ENCODE peak calls at places on chromosomes 13 and 19, in eight cellular contexts. Z is GM06990; U is Calu3; C is T follicular helper cell; E is stomach; X is glutamatergic neuron; G is fibroblast of mammary gland; H is activated naive CD4-positive, alpha-beta T cell. F is an unnamed sample.

GRCh38 chr13:61954092-61954491 is 538.4 kb upstream of the PCDH20 start:
- DNase-seq in Z (no peak), U (no peak), C (no peak), E (no peak), X (no peak), G (peak), H (no peak), F (no peak)

GRCh38 chr19:19420570-19421301 is 15.3 kb downstream of the GATAD2A start:
- DNase-seq in Z (no peak), U (no peak), C (no peak), E (no peak), X (no peak), G (no peak), H (no peak), F (no peak)

GRCh38 chr19:42022616-42023015 is 28.6 kb upstream of the ATP1A3 start:
- DNase-seq in Z (no peak), U (no peak), C (no peak), E (no peak), X (no peak), G (no peak), H (no peak), F (no peak)

GRCh38 chr19:1173845-1174809 is at the start of gene SBNO2:
- DNase-seq in Z (peak), U (peak), C (peak), E (peak), X (peak), G (peak), H (peak), F (peak)

GRCh38 chr13:48944221-48944620 is 31.5 kb upstream of the FNDC3A start:
- DNase-seq in Z (no peak), U (no peak), C (no peak), E (no peak), X (no peak), G (peak), H (no peak), F (no peak)

GRCh38 chr13:100254002-100254401 is 165.1 kb downstream of the PCCA start:
- DNase-seq in Z (no peak), U (no peak), C (no peak), E (no peak), X (no peak), G (peak), H (no peak), F (no peak)

GRCh38 chr19:51354103-51354741 is 12.0 kb downstream of the ETFB start:
- DNase-seq in Z (no peak), U (no peak), C (no peak), E (no peak), X (peak), G (no peak), H (no peak), F (no peak)

GRCh38 chr19:51809787-51810186 is 14.8 kb downstream of the FPR3 start:
- DNase-seq in Z (no peak), U (peak), C (no peak), E (no peak), X (no peak), G (no peak), H (no peak), F (no peak)

GRCh38 chr19:39971380-39971841 is 446 bp downstream of the PSMC4 start:
- DNase-seq in Z (no peak), U (no peak), C (no peak), E (peak), X (no peak), G (peak), H (no peak), F (no peak)

GRCh38 chr13:42876270-42876714 is 94.9 kb downstream of the FAM216B start:
- DNase-seq in Z (peak), U (no peak), C (no peak), E (no peak), X (no peak), G (no peak), H (no peak), F (no peak)

GRCh38 chr13:111965466-111966214 is 101.3 kb upstream of the SOX1 start:
- DNase-seq in Z (no peak), U (no peak), C (no peak), E (no peak), X (no peak), G (no peak), H (no peak), F (no peak)

GRCh38 chr13:110757296-110757695 is 43.8 kb downstream of the ING1 start:
- DNase-seq in Z (no peak), U (no peak), C (no peak), E (no peak), X (no peak), G (no peak), H (no peak), F (no peak)

GRCh38 chr19:46413262-46414031 is at the start of gene CCDC8:
- DNase-seq in Z (no peak), U (no peak), C (no peak), E (no peak), X (peak), G (peak), H (no peak), F (peak)

GRCh38 chr13:94234766-94235165 is 244.7 kb downstream of the DCT start:
- DNase-seq in Z (no peak), U (no peak), C (no peak), E (no peak), X (no peak), G (no peak), H (no peak), F (no peak)

GRCh38 chr19:6983448-6983847 is 37.8 kb downstream of the MBD3L2B start:
- DNase-seq in Z (no peak), U (no peak), C (no peak), E (no peak), X (no peak), G (no peak), H (no peak), F (no peak)

GRCh38 chr13:40275636-40276035 is 390.8 kb downstream of the FOXO1 start:
- DNase-seq in Z (no peak), U (no peak), C (no peak), E (no peak), X (no peak), G (peak), H (no peak), F (no peak)

GRCh38 chr13:66492479-66492878 is 737.7 kb downstream of the PCDH9 start:
- DNase-seq in Z (no peak), U (no peak), C (no peak), E (no peak), X (no peak), G (no peak), H (no peak), F (no peak)

GRCh38 chr19:1150333-1151036 is 23.6 kb downstream of the SBNO2 start:
- DNase-seq in Z (no peak), U (no peak), C (no peak), E (no peak), X (no peak), G (no peak), H (no peak), F (no peak)

GRCh38 chr13:21232196-21232595 is 55.7 kb downstream of the MRPL57 start:
- DNase-seq in Z (no peak), U (no peak), C (no peak), E (no peak), X (no peak), G (peak), H (no peak), F (no peak)

GRCh38 chr19:4504874-4505569 is 13.3 kb downstream of the PLIN4 start:
- DNase-seq in Z (no peak), U (no peak), C (no peak), E (no peak), X (no peak), G (peak), H (no peak), F (no peak)

GRCh38 chr13:85597790-85598500 is 201.3 kb downstream of the SLITRK6 start:
- DNase-seq in Z (no peak), U (no peak), C (no peak), E (no peak), X (no peak), G (peak), H (no peak), F (no peak)

GRCh38 chr19:408441-409005 is 424 bp downstream of the C2CD4C start:
- DNase-seq in Z (no peak), U (no peak), C (no peak), E (no peak), X (peak), G (no peak), H (no peak), F (no peak)

GRCh38 chr19:49799798-49800376 is 13.2 kb downstream of the FUZ start:
- DNase-seq in Z (no peak), U (no peak), C (no peak), E (no peak), X (no peak), G (no peak), H (no peak), F (no peak)

GRCh38 chr13:97145057-97145456 is 77.1 kb upstream of the MBNL2 start:
- DNase-seq in Z (no peak), U (no peak), C (no peak), E (no peak), X (no peak), G (no peak), H (no peak), F (no peak)

GRCh38 chr19:40444181-40445005 is at the start of gene SERTAD3:
- DNase-seq in Z (peak), U (peak), C (peak), E (peak), X (peak), G (peak), H (peak), F (peak)

GRCh38 chr19:8401981-8402411 is 11.1 kb upstream of the MARCHF2 start:
- DNase-seq in Z (no peak), U (no peak), C (no peak), E (no peak), X (no peak), G (no peak), H (no peak), F (no peak)

GRCh38 chr19:1608414-1609391 is 3.4 kb upstream of the UQCR11 start:
- DNase-seq in Z (no peak), U (no peak), C (no peak), E (no peak), X (no peak), G (peak), H (no peak), F (no peak)

GRCh38 chr13:101308247-101309013 is 107.9 kb downstream of the NALCN start:
- DNase-seq in Z (no peak), U (no peak), C (no peak), E (no peak), X (no peak), G (peak), H (no peak), F (no peak)

GRCh38 chr13:102606537-102607309 is 9.9 kb downstream of the TPP2 start:
- DNase-seq in Z (no peak), U (no peak), C (no peak), E (no peak), X (no peak), G (no peak), H (no peak), F (no peak)

GRCh38 chr19:47230921-47231214 is at the start of gene BBC3:
- DNase-seq in Z (no peak), U (no peak), C (no peak), E (no peak), X (no peak), G (no peak), H (no peak), F (no peak)

GRCh38 chr19:4369109-4369887 is 25.9 kb downstream of the MPND start:
- DNase-seq in Z (peak), U (peak), C (peak), E (peak), X (no peak), G (peak), H (no peak), F (peak)

GRCh38 chr13:99431927-99432636 is 69.2 kb upstream of the TM9SF2 start:
- DNase-seq in Z (peak), U (no peak), C (no peak), E (no peak), X (no peak), G (no peak), H (no peak), F (no peak)

GRCh38 chr13:24264976-24265375 is 44.4 kb upstream of the C1QTNF9 start:
- DNase-seq in Z (no peak), U (no peak), C (peak), E (no peak), X (no peak), G (no peak), H (peak), F (no peak)

GRCh38 chr13:89066868-89067466 is 1395.8 kb downstream of the SLITRK5 start:
- DNase-seq in Z (no peak), U (no peak), C (no peak), E (no peak), X (no peak), G (peak), H (no peak), F (peak)

GRCh38 chr19:37304190-37304883 is 66.6 kb upstream of the ZNF527 start:
- DNase-seq in Z (no peak), U (no peak), C (no peak), E (no peak), X (peak), G (no peak), H (no peak), F (no peak)

GRCh38 chr13:109629737-109630136 is 156.6 kb downstream of the IRS2 start:
- DNase-seq in Z (no peak), U (no peak), C (no peak), E (no peak), X (no peak), G (no peak), H (no peak), F (no peak)

GRCh38 chr19:28307460-28307859 is 905.5 kb downstream of the UQCRFS1 start:
- DNase-seq in Z (no peak), U (no peak), C (no peak), E (no peak), X (no peak), G (peak), H (no peak), F (no peak)

GRCh38 chr13:100808330-100808729 is 133.7 kb upstream of the TMTC4 start:
- DNase-seq in Z (no peak), U (no peak), C (no peak), E (no peak), X (no peak), G (no peak), H (no peak), F (no peak)

GRCh38 chr19:51470966-51471365 is 7.4 kb upstream of the CEACAM18 start:
- DNase-seq in Z (no peak), U (no peak), C (no peak), E (no peak), X (no peak), G (no peak), H (no peak), F (no peak)